ENCODE peak calls at places on chromosomes 1 and 21, in six cellular contexts. E, Z, N, L, A and Q are unnamed samples.

GRCh38 chr1:239387304-239388231 is 1.2 kb downstream of the CHRM3 start:
- DNase-seq in E (no peak), Z (no peak), N (no peak), L (peak; percentile 67), A (peak; percentile 73), Q (no peak)

GRCh38 chr1:158112994-158113758 is 67.5 kb upstream of the CD1D start:
- DNase-seq in E (no peak), Z (peak; percentile 15), N (no peak), L (peak; percentile 79), A (peak; percentile 59), Q (no peak)

GRCh38 chr1:102097451-102097850 is 100.7 kb upstream of the OLFM3 start:
- DNase-seq in E (no peak), Z (no peak), N (no peak), L (no peak), A (no peak), Q (no peak)

GRCh38 chr1:53584446-53585102 is 125.4 kb downstream of the DMRTB1 start:
- DNase-seq in E (no peak), Z (no peak), N (no peak), L (no peak), A (no peak), Q (no peak)

GRCh38 chr1:238061967-238062613 is 171.4 kb upstream of the ZP4 start:
- DNase-seq in E (no peak), Z (peak; percentile 29), N (no peak), L (no peak), A (no peak), Q (no peak)

GRCh38 chr1:68188644-68189340 is 43.5 kb downstream of the WLS start:
- DNase-seq in E (no peak), Z (peak; percentile 74), N (no peak), L (no peak), A (no peak), Q (no peak)

GRCh38 chr1:112714313-112715263 is 544 bp downstream of the PPM1J start:
- DNase-seq in E (peak; percentile 52), Z (no peak), N (no peak), L (peak; percentile 74), A (peak; percentile 50), Q (no peak)

GRCh38 chr1:1402081-1402900 is 3.2 kb upstream of the CCNL2 start:
- DNase-seq in E (peak; percentile 82), Z (peak; percentile 60), N (peak; percentile 52), L (peak; percentile 77), A (peak; percentile 63), Q (no peak)

GRCh38 chr1:182217071-182217470 is 155.6 kb upstream of the ZNF648 start:
- DNase-seq in E (no peak), Z (peak; percentile 5), N (no peak), L (no peak), A (no peak), Q (no peak)

GRCh38 chr1:181503130-181503810 is 20.0 kb downstream of the CACNA1E start:
- DNase-seq in E (no peak), Z (peak; percentile 2), N (no peak), L (no peak), A (no peak), Q (no peak)

GRCh38 chr21:35249636-35250035 is 200.5 kb upstream of the RUNX1 start:
- DNase-seq in E (no peak), Z (no peak), N (no peak), L (no peak), A (no peak), Q (no peak)

GRCh38 chr1:31238986-31239613 is 587 bp downstream of the NKAIN1 start:
- DNase-seq in E (no peak), Z (no peak), N (no peak), L (peak; percentile 74), A (peak; percentile 87), Q (no peak)

GRCh38 chr1:31234870-31235269 is 4.8 kb downstream of the NKAIN1 start:
- DNase-seq in E (no peak), Z (no peak), N (no peak), L (no peak), A (no peak), Q (no peak)

GRCh38 chr1:31239653-31240241 is at the start of gene NKAIN1:
- DNase-seq in E (peak; percentile 18), Z (peak; percentile 18), N (no peak), L (peak; percentile 75), A (peak; percentile 89), Q (no peak)

GRCh38 chr1:31241321-31241720 is 1.6 kb upstream of the NKAIN1 start:
- DNase-seq in E (no peak), Z (no peak), N (no peak), L (no peak), A (no peak), Q (no peak)

DNA sequence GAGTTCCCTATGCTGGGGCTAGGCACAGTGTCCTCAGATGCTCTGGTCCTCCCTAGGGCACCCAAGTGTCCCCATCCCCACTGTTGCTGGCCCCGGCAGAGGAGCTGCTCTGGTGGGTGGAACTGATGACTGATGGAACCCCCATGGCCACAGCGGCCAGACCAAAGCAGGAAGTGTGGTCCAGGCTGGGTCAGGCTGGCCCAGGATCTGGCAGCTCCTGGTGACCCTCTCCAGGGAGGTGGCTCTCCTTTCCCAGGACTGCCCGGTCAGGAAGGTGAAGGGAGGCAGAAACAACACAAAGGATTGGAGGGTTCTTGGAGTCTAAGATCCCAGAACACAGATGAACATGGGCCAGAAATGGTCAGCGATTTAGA is 1.1 kb downstream of the NKAIN1 start:
- DNase-seq in E (no peak), Z (no peak), N (no peak), L (no peak), A (peak; percentile 54), Q (no peak)
- H3K9ac ChIP-seq in E (no peak overlapping the region), Z (no peak overlapping the region), N (no peak overlapping the region), L (peak overlapping the region; percentile 60), A (no peak overlapping the region), Q (no peak overlapping the region)

GRCh38 chr1:8191474-8191873 is 126.4 kb upstream of the SLC45A1 start:
- DNase-seq in E (no peak), Z (no peak), N (no peak), L (no peak), A (no peak), Q (no peak)

GRCh38 chr1:8194481-8195227 is 123.3 kb upstream of the SLC45A1 start:
- DNase-seq in E (no peak), Z (peak; percentile 67), N (peak; percentile 62), L (no peak), A (no peak), Q (no peak)

GRCh38 chr1:8193840-8194406 is 124.0 kb upstream of the SLC45A1 start:
- DNase-seq in E (no peak), Z (no peak), N (no peak), L (no peak), A (no peak), Q (no peak)

GRCh38 chr1:8185400-8185799 is 132.5 kb upstream of the SLC45A1 start:
- DNase-seq in E (no peak), Z (no peak), N (no peak), L (no peak), A (no peak), Q (no peak)

DNA sequence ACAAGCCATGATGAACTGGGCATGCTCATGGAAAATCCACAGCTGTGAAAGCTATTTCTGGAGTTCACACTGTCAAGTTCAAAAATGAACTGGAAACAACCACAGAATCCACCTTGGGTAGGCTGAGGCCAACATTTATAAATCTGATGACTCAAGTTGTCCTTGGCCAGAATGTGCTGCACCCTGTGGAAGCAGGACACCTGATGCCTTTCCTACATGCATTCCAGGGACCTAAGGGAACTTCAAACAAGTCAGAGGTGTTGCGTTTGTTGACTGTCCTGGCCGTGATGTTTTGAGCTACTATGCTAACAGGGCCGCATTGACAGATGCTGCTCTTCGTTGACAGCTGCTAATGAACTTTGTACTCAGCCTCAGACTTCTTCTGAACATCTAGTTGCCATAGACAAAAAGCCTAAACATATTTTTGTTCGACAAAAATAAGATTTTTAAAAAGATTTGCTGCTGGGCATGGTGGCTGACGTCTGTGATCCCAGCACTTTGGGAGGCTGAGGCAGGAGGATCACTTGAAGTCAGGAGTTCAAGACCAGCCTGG is 127.9 kb upstream of the SLC45A1 start:
- DNase-seq in E (no peak), Z (peak; percentile 67), N (peak; percentile 100), L (no peak), A (no peak), Q (no peak)
- TF ChIP-seq RFX5 in E (no peak), Z (no peak), N (no peak), L (no peak), A (no peak), Q (no peak)

GRCh38 chr1:2930016-2930815 is 91.1 kb upstream of the ACTRT2 start:
- DNase-seq in E (no peak), Z (no peak), N (no peak), L (no peak), A (no peak), Q (no peak)
- H3K9ac ChIP-seq in E (no peak overlapping the region), Z (no peak overlapping the region), N (no peak overlapping the region), L (no peak overlapping the region), A (no peak overlapping the region), Q (no peak overlapping the region)

GRCh38 chr1:222225171-222225570 is 322.7 kb downstream of the HHIPL2 start:
- DNase-seq in E (no peak), Z (peak; percentile 18), N (no peak), L (no peak), A (no peak), Q (no peak)
- TF ChIP-seq RFX5 in E (no peak), Z (no peak), N (no peak), L (no peak), A (no peak), Q (no peak)

GRCh38 chr1:116751149-116751548 is 3.1 kb upstream of the CD2 start:
- DNase-seq in E (no peak), Z (no peak), N (no peak), L (no peak), A (no peak), Q (no peak)

GRCh38 chr1:116755681-116756080 is 1.5 kb downstream of the CD2 start:
- DNase-seq in E (no peak), Z (no peak), N (no peak), L (no peak), A (no peak), Q (no peak)

GRCh38 chr1:116755036-116755435 is 806 bp downstream of the CD2 start:
- DNase-seq in E (no peak), Z (no peak), N (no peak), L (no peak), A (no peak), Q (no peak)

GRCh38 chr1:116751626-116752025 is 2.6 kb upstream of the CD2 start:
- DNase-seq in E (no peak), Z (no peak), N (no peak), L (no peak), A (no peak), Q (no peak)

GRCh38 chr1:116754203-116754977 is at the start of gene CD2:
- DNase-seq in E (no peak), Z (no peak), N (no peak), L (no peak), A (no peak), Q (no peak)
- H3K9ac ChIP-seq in E (no peak within 1 kb of the TSS), Z (no peak within 1 kb of the TSS), N (no peak within 1 kb of the TSS), L (no peak within 1 kb of the TSS), A (no peak within 1 kb of the TSS), Q (no peak within 1 kb of the TSS)